ENCODE peak calls at places on chromosomes 2 and 18, in ten cellular contexts. One of them, this sample, is unnamed.

GRCh38 chr18:34491719-34492118 is 218.4 kb upstream of the DTNA start:
- DNase-seq in BE2C: no peak
- DNase-seq in omental fat pad: no peak
- DNase-seq in neural crest cell: no peak
- DNase-seq in tibial artery: no peak
- DNase-seq in upper lobe of right lung: no peak
- DNase-seq in endothelial cell: no peak
- DNase-seq in Caco-2: no peak
- DNase-seq in MM.1S: no peak
- DNase-seq in cardiac fibroblast: no peak
- DNase-seq in this sample: no peak

GRCh38 chr18:49910986-49911385 is 97.7 kb upstream of the ACAA2 start:
- DNase-seq in BE2C: no peak
- DNase-seq in tibial artery: no peak
- DNase-seq in Caco-2: peak; percentile 31
- DNase-seq in MM.1S: no peak
- DNase-seq in neural crest cell: no peak
- DNase-seq in upper lobe of right lung: no peak
- DNase-seq in endothelial cell: no peak
- DNase-seq in cardiac fibroblast: no peak
- DNase-seq in omental fat pad: no peak
- DNase-seq in this sample: no peak

GRCh38 chr18:2918761-2919550 is 72.2 kb downstream of the EMILIN2 start:
- DNase-seq in omental fat pad: no peak
- DNase-seq in neural crest cell: no peak
- DNase-seq in cardiac fibroblast: no peak
- DNase-seq in MM.1S: no peak
- DNase-seq in Caco-2: no peak
- DNase-seq in BE2C: no peak
- DNase-seq in tibial artery: no peak
- DNase-seq in endothelial cell: no peak
- DNase-seq in upper lobe of right lung: no peak
- DNase-seq in this sample: peak; percentile 22

GRCh38 chr2:181878448-181878847 is 13.1 kb upstream of the ITPRID2 start:
- DNase-seq in omental fat pad: no peak
- DNase-seq in endothelial cell: no peak
- DNase-seq in upper lobe of right lung: no peak
- DNase-seq in tibial artery: no peak
- DNase-seq in MM.1S: no peak
- DNase-seq in cardiac fibroblast: no peak
- DNase-seq in neural crest cell: no peak
- DNase-seq in Caco-2: no peak
- DNase-seq in BE2C: no peak
- DNase-seq in this sample: no peak

GRCh38 chr2:8212239-8212638 is 469.6 kb upstream of the ID2 start:
- DNase-seq in cardiac fibroblast: no peak
- DNase-seq in BE2C: no peak
- DNase-seq in omental fat pad: no peak
- DNase-seq in tibial artery: no peak
- DNase-seq in MM.1S: no peak
- DNase-seq in upper lobe of right lung: no peak
- DNase-seq in neural crest cell: no peak
- DNase-seq in Caco-2: no peak
- DNase-seq in endothelial cell: no peak
- DNase-seq in this sample: no peak

GRCh38 chr2:37679072-37679695 is 7.7 kb upstream of the CDC42EP3 start:
- DNase-seq in MM.1S: peak; percentile 75
- DNase-seq in upper lobe of right lung: no peak
- DNase-seq in cardiac fibroblast: no peak
- DNase-seq in BE2C: no peak
- DNase-seq in neural crest cell: no peak
- DNase-seq in endothelial cell: no peak
- DNase-seq in omental fat pad: no peak
- DNase-seq in tibial artery: no peak
- DNase-seq in Caco-2: no peak
- DNase-seq in this sample: no peak

GRCh38 chr2:225399509-225399908 is at the start of gene NYAP2:
- DNase-seq in cardiac fibroblast: no peak
- DNase-seq in MM.1S: no peak
- DNase-seq in Caco-2: no peak
- DNase-seq in endothelial cell: no peak
- DNase-seq in omental fat pad: no peak
- DNase-seq in BE2C: peak; percentile 57
- DNase-seq in tibial artery: no peak
- DNase-seq in neural crest cell: no peak
- DNase-seq in upper lobe of right lung: no peak
- DNase-seq in this sample: no peak

GRCh38 chr2:101622210-101622609 is 75.3 kb upstream of the MAP4K4 start:
- DNase-seq in Caco-2: no peak
- DNase-seq in BE2C: no peak
- DNase-seq in cardiac fibroblast: no peak
- DNase-seq in MM.1S: no peak
- DNase-seq in tibial artery: no peak
- DNase-seq in neural crest cell: no peak
- DNase-seq in upper lobe of right lung: no peak
- DNase-seq in omental fat pad: no peak
- DNase-seq in endothelial cell: no peak
- DNase-seq in this sample: no peak

GRCh38 chr2:81328968-81329367 is 1024.4 kb upstream of the LRRTM1 start:
- DNase-seq in endothelial cell: no peak
- DNase-seq in neural crest cell: no peak
- DNase-seq in cardiac fibroblast: no peak
- DNase-seq in omental fat pad: no peak
- DNase-seq in upper lobe of right lung: no peak
- DNase-seq in Caco-2: no peak
- DNase-seq in tibial artery: no peak
- DNase-seq in MM.1S: no peak
- DNase-seq in BE2C: no peak
- DNase-seq in this sample: no peak

GRCh38 chr2:234433201-234433600 is 63.7 kb downstream of the ARL4C start:
- DNase-seq in Caco-2: no peak
- DNase-seq in omental fat pad: no peak
- DNase-seq in tibial artery: no peak
- DNase-seq in neural crest cell: no peak
- DNase-seq in cardiac fibroblast: no peak
- DNase-seq in BE2C: no peak
- DNase-seq in upper lobe of right lung: no peak
- DNase-seq in MM.1S: no peak
- DNase-seq in endothelial cell: no peak
- DNase-seq in this sample: no peak

GRCh38 chr2:161133366-161133765 is 26.9 kb upstream of the TANK start:
- DNase-seq in endothelial cell: no peak
- DNase-seq in omental fat pad: no peak
- DNase-seq in cardiac fibroblast: no peak
- DNase-seq in upper lobe of right lung: no peak
- DNase-seq in Caco-2: no peak
- DNase-seq in BE2C: no peak
- DNase-seq in tibial artery: no peak
- DNase-seq in neural crest cell: no peak
- DNase-seq in MM.1S: no peak
- DNase-seq in this sample: no peak

GRCh38 chr2:23360571-23361125 is 24.3 kb upstream of the KLHL29 start:
- DNase-seq in endothelial cell: no peak
- DNase-seq in upper lobe of right lung: no peak
- DNase-seq in BE2C: no peak
- DNase-seq in cardiac fibroblast: no peak
- DNase-seq in Caco-2: no peak
- DNase-seq in omental fat pad: no peak
- DNase-seq in neural crest cell: no peak
- DNase-seq in MM.1S: no peak
- DNase-seq in tibial artery: no peak
- DNase-seq in this sample: peak; percentile 16

DNA sequence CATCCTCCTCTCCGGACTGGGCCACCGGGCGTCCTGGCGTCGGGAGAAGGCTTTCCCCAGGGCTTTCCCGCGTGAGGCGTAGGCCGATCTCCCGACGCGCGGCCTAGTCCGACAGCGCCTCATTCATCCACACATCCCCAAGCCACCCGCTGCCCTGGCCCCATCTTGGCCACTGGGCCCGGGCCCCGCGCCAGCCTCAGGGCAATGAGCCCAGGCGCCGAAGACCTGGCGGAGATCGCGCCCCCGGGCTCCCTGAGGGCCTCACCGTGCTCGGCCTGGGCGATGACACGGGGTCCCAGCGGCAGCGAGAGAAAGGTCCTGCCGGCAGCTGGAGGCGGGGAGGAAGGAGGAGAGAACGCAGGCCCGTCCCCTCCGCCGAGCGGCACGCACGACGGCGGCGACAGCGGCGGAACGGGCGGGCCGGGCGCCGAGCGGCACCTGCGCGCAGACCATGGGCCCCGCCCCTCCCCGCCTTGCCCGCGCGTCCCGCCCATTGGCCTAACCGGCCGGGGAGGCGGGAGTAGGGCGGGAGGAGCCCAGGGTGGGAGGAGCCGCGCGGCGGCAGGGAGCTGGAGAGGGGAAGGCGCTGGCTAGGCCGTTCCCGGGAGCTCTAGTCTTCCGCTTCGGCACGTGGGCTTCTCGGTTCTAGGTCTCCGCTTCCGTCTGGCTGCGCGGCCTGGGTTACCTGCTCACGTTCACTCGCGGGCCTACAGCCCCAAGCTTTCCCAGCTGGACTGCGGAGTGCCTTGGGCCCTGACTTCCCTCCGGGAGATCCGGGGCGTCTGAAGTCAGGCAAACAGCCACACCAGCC is at the start of gene OLA1:
- DNase-seq in endothelial cell: peak; percentile 98
- DNase-seq in BE2C: peak; percentile 92
- DNase-seq in neural crest cell: peak; percentile 95
- DNase-seq in upper lobe of right lung: peak; percentile 98
- DNase-seq in MM.1S: peak; percentile 95
- DNase-seq in omental fat pad: peak; percentile 79
- DNase-seq in Caco-2: peak; percentile 96
- DNase-seq in tibial artery: peak; percentile 97
- DNase-seq in cardiac fibroblast: peak; percentile 91
- DNase-seq in this sample: peak; percentile 95
- TF ChIP-seq CTCF in endothelial cell: no peak
- TF ChIP-seq CTCF in BE2C: no peak
- TF ChIP-seq CTCF in neural crest cell: no peak
- TF ChIP-seq CTCF in upper lobe of right lung: no peak
- TF ChIP-seq CTCF in MM.1S: no peak
- TF ChIP-seq CTCF in omental fat pad: no peak
- TF ChIP-seq CTCF in Caco-2: no peak
- TF ChIP-seq CTCF in tibial artery: no peak
- TF ChIP-seq CTCF in cardiac fibroblast: no peak
- TF ChIP-seq CTCF in this sample: no peak

GRCh38 chr2:222479855-222480254 is 55.5 kb downstream of the SGPP2 start:
- DNase-seq in omental fat pad: no peak
- DNase-seq in tibial artery: no peak
- DNase-seq in MM.1S: no peak
- DNase-seq in cardiac fibroblast: no peak
- DNase-seq in neural crest cell: no peak
- DNase-seq in endothelial cell: no peak
- DNase-seq in Caco-2: no peak
- DNase-seq in upper lobe of right lung: no peak
- DNase-seq in BE2C: no peak
- DNase-seq in this sample: no peak

GRCh38 chr2:222485367-222486211 is 61.2 kb downstream of the SGPP2 start:
- DNase-seq in endothelial cell: no peak
- DNase-seq in BE2C: no peak
- DNase-seq in MM.1S: no peak
- DNase-seq in omental fat pad: no peak
- DNase-seq in Caco-2: no peak
- DNase-seq in tibial artery: no peak
- DNase-seq in cardiac fibroblast: no peak
- DNase-seq in upper lobe of right lung: no peak
- DNase-seq in neural crest cell: no peak
- DNase-seq in this sample: no peak

GRCh38 chr2:222481941-222482340 is 57.6 kb downstream of the SGPP2 start:
- DNase-seq in MM.1S: no peak
- DNase-seq in upper lobe of right lung: no peak
- DNase-seq in endothelial cell: no peak
- DNase-seq in neural crest cell: no peak
- DNase-seq in omental fat pad: no peak
- DNase-seq in Caco-2: no peak
- DNase-seq in tibial artery: no peak
- DNase-seq in BE2C: no peak
- DNase-seq in cardiac fibroblast: no peak
- DNase-seq in this sample: no peak

GRCh38 chr2:222480497-222480896 is 56.2 kb downstream of the SGPP2 start:
- DNase-seq in tibial artery: no peak
- DNase-seq in neural crest cell: no peak
- DNase-seq in endothelial cell: no peak
- DNase-seq in cardiac fibroblast: no peak
- DNase-seq in omental fat pad: no peak
- DNase-seq in upper lobe of right lung: no peak
- DNase-seq in Caco-2: no peak
- DNase-seq in MM.1S: no peak
- DNase-seq in BE2C: no peak
- DNase-seq in this sample: no peak

GRCh38 chr2:222483513-222484039 is 59.2 kb downstream of the SGPP2 start:
- DNase-seq in omental fat pad: no peak
- DNase-seq in MM.1S: no peak
- DNase-seq in neural crest cell: no peak
- DNase-seq in tibial artery: no peak
- DNase-seq in upper lobe of right lung: no peak
- DNase-seq in endothelial cell: no peak
- DNase-seq in cardiac fibroblast: no peak
- DNase-seq in Caco-2: no peak
- DNase-seq in BE2C: peak; percentile 60
- DNase-seq in this sample: no peak
- TF ChIP-seq CTCF in omental fat pad: no peak
- TF ChIP-seq CTCF in MM.1S: no peak
- TF ChIP-seq CTCF in neural crest cell: no peak
- TF ChIP-seq CTCF in tibial artery: no peak
- TF ChIP-seq CTCF in upper lobe of right lung: no peak
- TF ChIP-seq CTCF in endothelial cell: no peak
- TF ChIP-seq CTCF in cardiac fibroblast: no peak
- TF ChIP-seq CTCF in Caco-2: peak; percentile 32
- TF ChIP-seq CTCF in BE2C: peak; percentile 50
- TF ChIP-seq CTCF in this sample: no peak

DNA sequence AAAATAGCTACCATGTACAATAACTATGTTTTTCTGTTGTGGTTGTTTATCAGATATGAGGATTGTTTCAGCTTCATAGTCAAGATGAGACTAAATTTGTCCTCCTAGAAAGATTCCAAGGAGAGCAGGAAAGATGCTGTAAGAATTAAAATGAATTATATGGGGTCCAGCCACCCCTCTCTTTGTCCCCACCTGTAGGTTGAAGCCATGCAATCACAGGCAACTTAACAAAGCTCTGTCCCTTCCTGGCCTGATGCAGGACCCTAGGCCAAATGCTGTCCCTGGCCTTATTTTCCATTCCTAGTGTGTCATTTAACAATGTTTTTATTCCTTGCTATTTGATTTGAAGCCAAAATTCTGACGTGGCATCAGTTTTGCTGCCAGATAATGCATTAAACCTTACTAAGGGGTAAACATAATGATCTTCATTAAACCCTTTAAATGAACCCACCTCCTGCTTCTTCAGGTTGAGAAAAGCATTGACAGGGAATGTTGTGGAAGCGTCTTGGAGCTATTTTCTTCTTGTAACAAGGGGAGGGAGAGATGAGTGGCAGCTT is 240.9 kb upstream of the ZNF521 start:
- DNase-seq in MM.1S: no peak
- DNase-seq in neural crest cell: no peak
- DNase-seq in tibial artery: no peak
- DNase-seq in endothelial cell: no peak
- DNase-seq in upper lobe of right lung: no peak
- DNase-seq in cardiac fibroblast: no peak
- DNase-seq in omental fat pad: no peak
- DNase-seq in Caco-2: no peak
- DNase-seq in BE2C: no peak
- DNase-seq in this sample: no peak
- TF ChIP-seq CTCF in MM.1S: peak; percentile 4
- TF ChIP-seq CTCF in neural crest cell: no peak
- TF ChIP-seq CTCF in tibial artery: no peak
- TF ChIP-seq CTCF in endothelial cell: no peak
- TF ChIP-seq CTCF in upper lobe of right lung: no peak
- TF ChIP-seq CTCF in cardiac fibroblast: no peak
- TF ChIP-seq CTCF in omental fat pad: no peak
- TF ChIP-seq CTCF in Caco-2: no peak
- TF ChIP-seq CTCF in BE2C: no peak
- TF ChIP-seq CTCF in this sample: no peak

GRCh38 chr2:120177011-120177621 is 46.1 kb downstream of the TMEM185B start:
- DNase-seq in MM.1S: peak; percentile 87
- DNase-seq in endothelial cell: no peak
- DNase-seq in neural crest cell: no peak
- DNase-seq in BE2C: no peak
- DNase-seq in Caco-2: no peak
- DNase-seq in upper lobe of right lung: peak; percentile 78
- DNase-seq in tibial artery: no peak
- DNase-seq in cardiac fibroblast: peak; percentile 12
- DNase-seq in omental fat pad: no peak
- DNase-seq in this sample: no peak
- TF ChIP-seq CTCF in MM.1S: peak; percentile 81
- TF ChIP-seq CTCF in endothelial cell: no peak
- TF ChIP-seq CTCF in neural crest cell: no peak
- TF ChIP-seq CTCF in BE2C: no peak
- TF ChIP-seq CTCF in Caco-2: no peak
- TF ChIP-seq CTCF in upper lobe of right lung: peak; percentile 35
- TF ChIP-seq CTCF in tibial artery: no peak
- TF ChIP-seq CTCF in cardiac fibroblast: peak; percentile 1
- TF ChIP-seq CTCF in omental fat pad: no peak
- TF ChIP-seq CTCF in this sample: no peak